ENCODE peak calls at places on chromosomes 7 and 10, in four cellular contexts. O is dorsolateral prefrontal cortex, E is body of pancreas, V is choroid plexus epithelial cell. I is an unnamed sample.

GRCh38 chr7:100190059-100190711 is 12.5 kb downstream of the STAG3 start:
- DNase-seq in O (no peak), E (no peak), V (peak), I (peak)

GRCh38 chr7:17105701-17106100 is 192.8 kb upstream of the AHR start:
- DNase-seq in O (no peak), E (no peak), V (peak), I (peak)

GRCh38 chr10:75019360-75019759 is 92.1 kb upstream of the SAMD8 start:
- DNase-seq in O (no peak), E (no peak), V (peak), I (peak)

GRCh38 chr7:24767878-24768569 is 10.8 kb upstream of the GSDME start:
- DNase-seq in O (no peak), E (no peak), V (no peak), I (no peak)

GRCh38 chr7:96497567-96497966 is 175.7 kb upstream of the SLC25A13 start:
- DNase-seq in O (no peak), E (no peak), V (no peak), I (no peak)

GRCh38 chr7:29274156-29275017 is 79.8 kb downstream of the CHN2 start:
- DNase-seq in O (no peak), E (no peak), V (peak), I (no peak)

GRCh38 chr7:149772821-149773425 is 465 bp downstream of the ZNF467 start:
- DNase-seq in O (peak), E (peak), V (no peak), I (no peak)

GRCh38 chr10:126458453-126458852 is 70.2 kb upstream of the ADAM12 start:
- DNase-seq in O (no peak), E (no peak), V (peak), I (peak)

GRCh38 chr10:96138102-96138501 is 8.0 kb downstream of the ZNF518A start:
- DNase-seq in O (no peak), E (no peak), V (no peak), I (no peak)

GRCh38 chr10:92562424-92562823 is 11.5 kb downstream of the IDE start:
- DNase-seq in O (no peak), E (no peak), V (no peak), I (no peak)

GRCh38 chr10:103262229-103262628 is 14.7 kb upstream of the INA start:
- DNase-seq in O (no peak), E (no peak), V (no peak), I (no peak)

GRCh38 chr10:132187421-132188138 is 832 bp downstream of the DPYSL4 start:
- DNase-seq in O (no peak), E (no peak), V (no peak), I (no peak)
- H3K4me3 ChIP-seq in O (peak), E (no peak), V (peak), I (peak)

GRCh38 chr7:44324204-44325126 is 929 bp downstream of the CAMK2B start:
- DNase-seq in O (no peak), E (no peak), V (no peak), I (no peak)

GRCh38 chr7:44326261-44327125 is 1.1 kb upstream of the CAMK2B start:
- DNase-seq in O (no peak), E (no peak), V (no peak), I (no peak)

GRCh38 chr7:44325811-44326241 is 432 bp upstream of the CAMK2B start:
- DNase-seq in O (no peak), E (no peak), V (no peak), I (no peak)

GRCh38 chr7:44323381-44324203 is 1.8 kb downstream of the CAMK2B start:
- DNase-seq in O (no peak), E (no peak), V (no peak), I (no peak)

GRCh38 chr7:44325181-44325671 is at the start of gene CAMK2B:
- DNase-seq in O (peak), E (no peak), V (no peak), I (no peak)
- H3K4me3 ChIP-seq in O (peak), E (no peak), V (peak), I (no peak)

GRCh38 chr10:112525215-112525614 is 78.2 kb downstream of the VTI1A start:
- DNase-seq in O (no peak), E (no peak), V (no peak), I (no peak)
- H3K4me3 ChIP-seq in O (no peak), E (no peak), V (no peak), I (no peak)

GRCh38 chr7:91137969-91138368 is 126.3 kb upstream of the FZD1 start:
- DNase-seq in O (no peak), E (no peak), V (no peak), I (no peak)
- H3K4me3 ChIP-seq in O (no peak), E (no peak), V (no peak), I (no peak)

I was measured in fibroblast of villous mesenchyme.